ENCODE peak calls at places on chromosomes 12 and 14, in nine cellular contexts. C is endodermal cell, H is heart left ventricle, R is thoracic aorta, Y is heart right ventricle, Z is DND-41, M is neural progenitor cell, N is left ventricle myocardium inferior, Q is mammary epithelial cell. T is an unnamed sample.

GRCh38 chr12:24228371-24228770 is 278.9 kb upstream of the SOX5 start:
- DNase-seq in C (no peak), H (no peak), R (no peak), Y (no peak), Z (no peak), M (no peak), N (no peak), Q (no peak), T (no peak)

GRCh38 chr14:56686416-56686815 is 106.8 kb downstream of the TMEM260 start:
- DNase-seq in C (peak; percentile 81), H (peak; percentile 22), R (no peak), Y (peak; percentile 29), Z (no peak), M (peak; percentile 73), N (peak; percentile 34), Q (peak; percentile 19), T (peak; percentile 22)

GRCh38 chr14:32313977-32314376 is 15.1 kb upstream of the AKAP6 start:
- DNase-seq in C (no peak), H (no peak), R (no peak), Y (no peak), Z (no peak), M (peak; percentile 39), N (no peak), Q (no peak), T (no peak)

GRCh38 chr12:42498549-42499247 is 90.8 kb downstream of the PRICKLE1 start:
- DNase-seq in C (no peak), H (no peak), R (no peak), Y (no peak), Z (no peak), M (no peak), N (no peak), Q (no peak), T (no peak)

GRCh38 chr14:94009767-94010166 is 12.7 kb downstream of the CCDC197 start:
- DNase-seq in C (no peak), H (no peak), R (no peak), Y (no peak), Z (no peak), M (no peak), N (no peak), Q (peak; percentile 77), T (no peak)

GRCh38 chr14:20714593-20715250 is 26.2 kb downstream of the ANG start:
- DNase-seq in C (no peak), H (peak; percentile 74), R (peak; percentile 36), Y (peak; percentile 67), Z (no peak), M (no peak), N (peak; percentile 77), Q (peak; percentile 79), T (no peak)

GRCh38 chr14:100673085-100673806 is 53.4 kb upstream of the DLK1 start:
- DNase-seq in C (peak; percentile 95), H (no peak), R (no peak), Y (no peak), Z (peak; percentile 37), M (peak; percentile 76), N (no peak), Q (no peak), T (peak; percentile 68)

GRCh38 chr12:108699955-108700563 is 31.3 kb downstream of the CORO1C start:
- DNase-seq in C (no peak), H (no peak), R (no peak), Y (no peak), Z (no peak), M (no peak), N (no peak), Q (no peak), T (no peak)

GRCh38 chr12:63820427-63820826 is 24.1 kb upstream of the SRGAP1 start:
- DNase-seq in C (no peak), H (no peak), R (no peak), Y (no peak), Z (no peak), M (no peak), N (no peak), Q (no peak), T (no peak)

GRCh38 chr12:11630046-11630706 is 19.3 kb upstream of the ETV6 start:
- DNase-seq in C (no peak), H (no peak), R (no peak), Y (no peak), Z (no peak), M (peak; percentile 51), N (no peak), Q (no peak), T (no peak)

GRCh38 chr12:67649165-67650126 is 901 bp downstream of the DYRK2 start:
- DNase-seq in C (peak; percentile 70), H (peak; percentile 46), R (no peak), Y (peak; percentile 28), Z (peak; percentile 47), M (peak; percentile 57), N (peak; percentile 41), Q (no peak), T (peak; percentile 48)
- H3K4me1 ChIP-seq in C (no peaks in the 10 kb centered on the region), H (peaks cover 46% of the 10 kb centered on the region), R (peaks cover 37% of the 10 kb centered on the region), Y (peaks cover 39% of the 10 kb centered on the region), Z (peaks cover 46% of the 10 kb centered on the region), M (peaks cover 15% of the 10 kb centered on the region), N (peaks cover 70% of the 10 kb centered on the region), Q (peaks cover 30% of the 10 kb centered on the region), T (peaks cover 24% of the 10 kb centered on the region)

DNA sequence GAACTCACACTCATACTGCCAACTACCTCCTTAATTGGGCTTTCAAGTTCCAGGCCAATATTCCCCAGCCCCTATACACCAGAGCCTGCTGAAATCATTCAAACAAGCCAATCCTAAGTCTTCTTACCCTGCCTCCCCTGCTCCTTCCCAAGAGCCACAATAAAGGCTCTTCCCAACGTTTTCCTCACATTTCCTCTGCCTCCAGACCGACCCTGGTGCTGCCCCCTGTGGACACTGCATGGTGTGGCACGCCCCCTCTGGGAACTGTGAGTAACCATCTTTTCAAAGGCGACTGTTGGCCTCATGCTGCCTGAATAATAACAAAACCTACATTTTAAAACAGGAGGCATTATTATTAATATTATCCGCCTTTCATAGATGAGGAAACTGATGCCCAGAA is 111.6 kb upstream of the NOS1 start:
- DNase-seq in C (peak; percentile 95), H (no peak), R (no peak), Y (no peak), Z (no peak), M (peak; percentile 83), N (no peak), Q (no peak), T (peak; percentile 49)
- TF ChIP-seq CTCF in C (peak; percentile 90), H (no peak), R (no peak), Y (no peak), Z (peak; percentile 61), M (peak; percentile 87), N (peak; percentile 46), Q (no peak), T (peak; percentile 42)

GRCh38 chr12:124588018-124588634 is 20.7 kb upstream of the NCOR2 start:
- DNase-seq in C (no peak), H (no peak), R (no peak), Y (no peak), Z (no peak), M (no peak), N (no peak), Q (no peak), T (no peak)
- H3K4me3 ChIP-seq in C (no peak overlapping the region), H (no peak overlapping the region), R (no peak overlapping the region), Y (no peak overlapping the region), Z (no peak overlapping the region), M (no peak overlapping the region), N (no peak overlapping the region), Q (peak overlapping the region; percentile 15), T (no peak overlapping the region)

GRCh38 chr14:104693482-104694431 is 4.3 kb downstream of the INF2 start:
- DNase-seq in C (no peak), H (no peak), R (no peak), Y (no peak), Z (no peak), M (no peak), N (no peak), Q (no peak), T (no peak)
- H3K4me1 ChIP-seq in C (peaks cover 16% of the 10 kb centered on the region), H (peaks cover 92% of the 10 kb centered on the region), R (peaks cover 92% of the 10 kb centered on the region), Y (peaks cover 88% of the 10 kb centered on the region), Z (peaks cover 42% of the 10 kb centered on the region), M (peaks cover 42% of the 10 kb centered on the region), N (peaks cover 98% of the 10 kb centered on the region), Q (peaks cover 87% of the 10 kb centered on the region), T (peaks cover 25% of the 10 kb centered on the region)

DNA sequence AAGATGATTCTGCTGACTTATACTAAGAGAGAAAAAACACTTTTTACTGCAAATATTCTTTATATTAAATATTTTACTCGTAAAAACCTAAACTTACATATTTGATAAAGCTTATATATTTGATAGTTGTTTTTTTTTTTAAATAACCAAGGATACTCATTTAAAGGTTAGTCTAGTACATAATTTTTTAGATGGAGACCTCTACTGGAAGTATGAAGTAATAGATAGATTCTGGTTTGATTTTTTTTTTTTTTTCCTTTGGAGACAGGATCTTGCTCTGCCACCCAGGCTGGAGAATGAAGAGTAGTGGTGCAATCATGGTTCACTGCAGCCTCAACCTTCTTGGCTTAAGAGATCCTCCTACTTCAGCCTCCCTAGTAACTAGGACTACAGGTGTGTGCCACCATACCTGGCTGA is 16.4 kb downstream of the ARID2 start:
- DNase-seq in C (no peak), H (no peak), R (no peak), Y (no peak), Z (no peak), M (no peak), N (no peak), Q (peak; percentile 24), T (no peak)
- TF ChIP-seq CTCF in C (peak; percentile 54), H (peak; percentile 47), R (peak; percentile 32), Y (peak; percentile 52), Z (peak; percentile 49), M (peak; percentile 21), N (peak; percentile 55), Q (peak; percentile 35), T (peak; percentile 23)

DNA sequence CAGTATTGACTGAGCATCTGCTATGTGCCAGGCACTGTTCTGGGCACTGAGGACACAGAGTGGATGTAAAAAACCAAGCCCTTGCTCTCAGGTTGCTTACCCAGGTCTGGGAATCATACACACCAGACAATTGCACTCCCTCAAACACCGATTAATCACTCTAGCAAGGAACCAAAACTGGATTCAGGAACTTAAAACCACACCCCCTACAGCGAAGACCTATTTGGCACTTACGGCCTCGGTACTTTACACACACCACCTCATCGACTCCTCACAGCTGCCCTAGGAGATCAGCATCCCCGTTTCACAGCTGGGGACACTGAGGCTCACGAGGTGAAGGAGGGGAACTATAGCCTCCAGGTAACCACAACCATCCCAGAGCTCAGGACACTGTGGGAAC is 1.6 kb downstream of the GLTP start:
- DNase-seq in C (no peak), H (no peak), R (no peak), Y (no peak), Z (no peak), M (no peak), N (no peak), Q (no peak), T (no peak)
- H3K4me3 ChIP-seq in C (peak overlapping the region; percentile 99), H (peak overlapping the region; percentile 78), R (peak overlapping the region; percentile 81), Y (peak overlapping the region; percentile 87), Z (no peak overlapping the region), M (peak overlapping the region; percentile 90), N (peak overlapping the region; percentile 93), Q (peak overlapping the region; percentile 77), T (no peak overlapping the region)

GRCh38 chr12:123111498-123112165 is 39.3 kb downstream of the PITPNM2 start:
- DNase-seq in C (peak; percentile 57), H (no peak), R (no peak), Y (no peak), Z (no peak), M (no peak), N (no peak), Q (no peak), T (no peak)
- H3K4me1 ChIP-seq in C (peaks cover 3% of the 10 kb centered on the region), H (peaks cover 89% of the 10 kb centered on the region), R (peaks cover 75% of the 10 kb centered on the region), Y (peaks cover 81% of the 10 kb centered on the region), Z (no peaks in the 10 kb centered on the region), M (peaks cover 12% of the 10 kb centered on the region), N (peaks cover 99% of the 10 kb centered on the region), Q (peaks cover 15% of the 10 kb centered on the region), T (no peaks in the 10 kb centered on the region)

DNA sequence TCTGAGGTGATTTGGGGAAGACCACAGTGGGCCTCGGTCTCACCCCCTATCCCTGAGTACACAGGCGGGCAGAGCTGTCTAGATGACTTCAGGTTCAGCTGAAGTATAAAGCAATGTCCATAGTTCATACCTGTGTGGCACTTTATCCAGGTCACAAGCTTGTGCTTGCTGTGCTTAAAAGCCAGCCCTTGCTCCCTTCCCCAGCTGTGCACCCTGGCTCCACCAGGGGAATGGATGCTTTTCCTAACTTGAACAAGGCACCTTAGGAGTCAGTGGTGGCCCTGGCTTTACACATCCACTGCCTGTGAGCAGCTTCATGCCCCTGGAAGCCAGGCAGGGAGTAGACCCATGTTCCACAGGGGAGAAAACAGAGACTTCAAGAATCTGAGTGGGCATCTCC is 5.5 kb downstream of the CARMIL3 start:
- DNase-seq in C (no peak), H (no peak), R (no peak), Y (no peak), Z (no peak), M (no peak), N (no peak), Q (no peak), T (no peak)
- TF ChIP-seq CTCF in C (no peak), H (no peak), R (no peak), Y (no peak), Z (no peak), M (no peak), N (no peak), Q (no peak), T (no peak)